ENCODE peak calls at places on chromosomes 12 and 14, in eight cellular contexts. E is sciatic nerve; A is IMR-90; Q is hippocampal formation; R is heart left ventricle; F is ACHN; Z is stimulated activated CD8-positive, alpha-beta memory T cell treated with anti-CD3 and anti-CD28 coated beads, Interleukin-2, amount 100 ng/mL, for 1 hour; O is DMS153. G is an unnamed sample.

GRCh38 chr12:11344504-11344903 is 34.3 kb upstream of the PRB4 start:
- DNase-seq in Q (no peak), F (no peak), O (no peak), Z (no peak), E (no peak), A (no peak), R (no peak), G (no peak)

GRCh38 chr12:120049426-120049825 is 60.4 kb downstream of the BICDL1 start:
- DNase-seq in E (no peak), A (no peak), O (no peak), Q (no peak), F (no peak), R (no peak), Z (no peak), G (no peak)

GRCh38 chr12:80512781-80513180 is 68.7 kb downstream of the PTPRQ start:
- DNase-seq in F (no peak), A (no peak), R (no peak), Q (no peak), O (no peak), E (no peak), Z (no peak), G (no peak)

GRCh38 chr14:105364100-105364708 is 34.1 kb upstream of the TEX22 start:
- DNase-seq in Q (no peak), Z (peak), F (peak), A (peak), E (no peak), O (no peak), R (no peak), G (no peak)

GRCh38 chr14:38791862-38792261 is 311.2 kb downstream of the SEC23A start:
- DNase-seq in Q (no peak), Z (no peak), E (no peak), F (no peak), O (no peak), A (no peak), R (no peak), G (no peak)

GRCh38 chr14:102321456-102322101 is 2.0 kb downstream of the ZNF839 start:
- DNase-seq in R (no peak), Z (no peak), Q (no peak), O (no peak), F (no peak), E (no peak), A (no peak), G (no peak)

GRCh38 chr12:107748472-107748871 is 12.5 kb downstream of the PRDM4 start:
- DNase-seq in Q (no peak), Z (no peak), F (peak), O (no peak), R (no peak), E (no peak), A (peak), G (no peak)

GRCh38 chr14:72716471-72716870 is 177.4 kb downstream of the DPF3 start:
- DNase-seq in R (no peak), Z (no peak), O (no peak), E (no peak), Q (no peak), A (peak), F (no peak), G (no peak)

GRCh38 chr14:64789696-64790095 is 85.5 kb downstream of the PLEKHG3 start:
- DNase-seq in O (no peak), Q (no peak), A (no peak), Z (no peak), R (no peak), F (no peak), E (no peak), G (no peak)

GRCh38 chr14:72607386-72608125 is 286.3 kb downstream of the DPF3 start:
- DNase-seq in Z (no peak), Q (no peak), O (no peak), R (no peak), F (peak), A (peak), E (no peak), G (no peak)

GRCh38 chr12:29200586-29200985 is 51.5 kb downstream of the FAR2 start:
- DNase-seq in O (peak), F (no peak), Z (no peak), Q (no peak), E (no peak), R (no peak), A (no peak), G (no peak)

GRCh38 chr14:40909906-40910305 is 696.8 kb upstream of the LRFN5 start:
- DNase-seq in O (no peak), R (no peak), A (no peak), Z (no peak), Q (no peak), E (no peak), F (no peak), G (no peak)

GRCh38 chr14:23910081-23910875 is 43.3 kb upstream of the DHRS4 start:
- DNase-seq in O (peak), E (no peak), A (peak), F (peak), Q (no peak), R (no peak), Z (no peak), G (no peak)

GRCh38 chr14:69652942-69653680 is 41.7 kb downstream of the SUSD6 start:
- DNase-seq in F (no peak), A (peak), R (no peak), Q (no peak), O (no peak), Z (no peak), E (no peak), G (no peak)

GRCh38 chr14:105863296-105864108 is 337.1 kb downstream of the TMEM121 start:
- DNase-seq in Z (no peak), F (no peak), O (no peak), R (no peak), A (no peak), E (peak), Q (no peak), G (peak)

GRCh38 chr14:94671870-94672444 is 59.8 kb downstream of the SERPINA3 start:
- DNase-seq in E (peak), A (no peak), Q (no peak), Z (no peak), O (no peak), F (peak), R (no peak), G (no peak)

GRCh38 chr12:66459944-66460482 is 157.7 kb downstream of the HELB start:
- DNase-seq in E (no peak), Z (no peak), A (no peak), O (no peak), F (no peak), Q (no peak), R (no peak), G (no peak)

GRCh38 chr14:35341454-35342159 is 49.4 kb downstream of the PSMA6 start:
- DNase-seq in R (peak), Z (peak), O (peak), Q (peak), E (peak), A (peak), F (peak), G (peak)

GRCh38 chr12:1595690-1596347 is 1.4 kb upstream of the FBXL14 start:
- DNase-seq in E (no peak), A (peak), R (no peak), Z (no peak), O (no peak), F (no peak), Q (no peak), G (no peak)

GRCh38 chr12:128267651-128268347 is 829 bp downstream of the TMEM132C start:
- DNase-seq in R (no peak), A (no peak), Q (no peak), F (no peak), O (no peak), Z (no peak), E (no peak), G (peak)

GRCh38 chr12:61213646-61214045 is 1046.6 kb upstream of the USP15 start:
- DNase-seq in Q (no peak), A (no peak), R (no peak), F (no peak), Z (no peak), E (no peak), O (peak), G (no peak)

GRCh38 chr12:8860165-8860961 is 37.9 kb downstream of the A2ML1 start:
- DNase-seq in F (peak), Q (peak), A (peak), Z (no peak), E (peak), O (no peak), R (no peak), G (peak)